ENCODE peak calls at places on chromosomes 1 and 21, in four cellular contexts. O is K562, R is HepG2, V is H1. I is an unnamed sample.

GRCh38 chr1:50023292-50024159 is at the start of gene AGBL4:
- DNase-seq in V (no peak), O (peak; percentile 66), R (no peak), I (no peak)

GRCh38 chr1:114369930-114370329 is 141.1 kb downstream of the TRIM33 start:
- DNase-seq in O (no peak), V (no peak), R (no peak), I (no peak)

GRCh38 chr1:94676686-94677085 is 135.1 kb upstream of the F3 start:
- DNase-seq in V (no peak), R (no peak), O (no peak), I (no peak)

GRCh38 chr1:145956776-145957442 is 908 bp downstream of the LIX1L start:
- DNase-seq in O (no peak), R (no peak), V (no peak), I (no peak)

GRCh38 chr1:214582289-214582891 is 20.6 kb upstream of the CENPF start:
- DNase-seq in V (no peak), O (no peak), R (no peak), I (no peak)

GRCh38 chr1:51317798-51318197 is 12.6 kb downstream of the TTC39A start:
- DNase-seq in O (no peak), R (no peak), V (no peak), I (no peak)

GRCh38 chr21:31193761-31194160 is 150.3 kb downstream of the TIAM1 start:
- DNase-seq in O (no peak), V (no peak), R (no peak), I (no peak)

GRCh38 chr1:3879099-3879498 is 21.0 kb downstream of the C1orf174 start:
- DNase-seq in R (no peak), V (no peak), O (no peak), I (no peak)

DNA sequence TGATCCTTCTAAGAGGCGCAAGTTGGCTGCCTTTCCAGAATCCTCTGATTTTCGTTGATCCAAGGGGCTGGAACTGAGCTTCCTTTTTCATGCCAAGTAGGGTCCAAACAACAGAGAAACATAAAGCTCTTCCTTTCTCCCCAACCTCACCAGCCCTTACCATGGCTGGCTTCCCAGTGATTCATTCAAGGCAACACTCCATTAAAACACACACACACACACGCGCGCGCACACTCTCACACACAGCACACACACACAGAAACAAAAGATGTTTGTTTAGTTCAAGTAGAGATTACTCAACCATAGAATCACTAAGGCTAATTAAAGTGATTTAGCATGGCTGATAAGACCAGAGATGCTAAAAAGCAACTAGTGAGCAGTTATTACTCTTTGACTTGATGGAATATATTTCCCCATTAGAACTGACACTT is 13.0 kb upstream of the GUCA2A start:
- DNase-seq in V (no peak), O (no peak), R (no peak), I (no peak)
- TF ChIP-seq FOSL1 in V (no peak), O (no peak), R (no peak), I (no peak)

GRCh38 chr21:34888569-34889286 is 160.4 kb downstream of the RUNX1 start:
- DNase-seq in R (peak; percentile 90), O (peak; percentile 92), V (peak; percentile 79), I (peak; percentile 86)
- TF ChIP-seq FOSL1 in R (no peak), O (no peak), V (no peak), I (no peak)

GRCh38 chr1:17911789-17912188 is 156.7 kb downstream of the ACTL8 start:
- DNase-seq in O (no peak), R (no peak), V (no peak), I (no peak)

GRCh38 chr1:17913326-17914115 is 158.4 kb downstream of the ACTL8 start:
- DNase-seq in V (no peak), O (no peak), R (no peak), I (no peak)

GRCh38 chr1:17912491-17912890 is 157.4 kb downstream of the ACTL8 start:
- DNase-seq in R (no peak), V (no peak), O (no peak), I (no peak)

GRCh38 chr1:17908945-17909344 is 153.8 kb downstream of the ACTL8 start:
- DNase-seq in R (no peak), O (no peak), V (no peak), I (no peak)

DNA sequence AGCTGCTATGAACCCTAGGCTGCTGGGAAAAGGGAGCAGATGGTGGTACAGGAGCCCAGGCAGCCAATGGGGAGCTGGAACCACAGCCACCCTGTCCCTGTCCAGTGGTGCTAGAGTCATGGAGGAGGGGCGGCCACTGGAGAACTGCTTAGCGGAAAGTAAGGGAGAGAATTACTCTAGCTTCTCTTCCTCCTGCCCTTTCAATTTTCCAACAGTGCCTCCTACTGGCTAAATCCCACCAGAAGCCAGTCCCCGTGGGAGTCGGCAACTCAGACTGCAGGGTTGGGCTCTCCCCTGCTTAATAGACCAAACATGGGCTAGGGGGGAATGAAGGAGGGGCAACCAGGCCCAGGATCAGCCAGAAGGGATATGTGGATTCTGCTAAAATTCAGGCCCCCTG is 154.5 kb downstream of the ACTL8 start:
- DNase-seq in V (peak; percentile 15), O (peak; percentile 23), R (no peak), I (no peak)
- TF ChIP-seq FOSL1 in V (no peak), O (no peak), R (no peak), I (no peak)

GRCh38 chr1:201637282-201638076 is 98.6 kb downstream of the NAV1 start:
- DNase-seq in R (no peak), V (no peak), O (peak; percentile 52), I (no peak)
- TF ChIP-seq FOSL1 in R (no peak), V (no peak), O (no peak), I (no peak)

I was measured in HCT116.